ENCODE peak calls at places on chromosomes 6 and 20, in four cellular contexts. I is SK-N-SH, Y is tibial artery, W is cardiac muscle cell. E is an unnamed sample.

GRCh38 chr20:25222461-25223178 is 25.3 kb upstream of the PYGB start:
- DNase-seq in I (no peak), Y (peak), W (no peak), E (no peak)

GRCh38 chr6:131136021-131136847 is 967 bp downstream of the AKAP7 start:
- DNase-seq in I (no peak), Y (no peak), W (peak), E (no peak)

GRCh38 chr6:23414204-23414501 is 711.9 kb upstream of the NRSN1 start:
- DNase-seq in I (peak), Y (no peak), W (peak), E (no peak)

GRCh38 chr6:157891544-157892362 is 68.7 kb downstream of the SNX9 start:
- DNase-seq in I (no peak), Y (no peak), W (peak), E (no peak)

GRCh38 chr6:33622456-33623431 is 1.6 kb downstream of the ITPR3 start:
- DNase-seq in I (no peak), Y (peak), W (no peak), E (no peak)

GRCh38 chr20:22568872-22569344 is 15.5 kb downstream of the FOXA2 start:
- DNase-seq in I (no peak), Y (no peak), W (no peak), E (no peak)

GRCh38 chr6:90973158-90973557 is 386.3 kb upstream of the MAP3K7 start:
- DNase-seq in I (no peak), Y (no peak), W (no peak), E (no peak)

GRCh38 chr6:152091851-152092341 is 284.4 kb downstream of the ESR1 start:
- DNase-seq in I (no peak), Y (no peak), W (peak), E (no peak)

GRCh38 chr6:45650527-45651135 is 272.9 kb upstream of the SUPT3H start:
- DNase-seq in I (no peak), Y (no peak), W (peak), E (no peak)

GRCh38 chr6:17780071-17780470 is 73.3 kb upstream of the NUP153 start:
- DNase-seq in I (no peak), Y (no peak), W (no peak), E (no peak)

GRCh38 chr6:61809004-61809595 is 476.9 kb downstream of the KHDRBS2 start:
- DNase-seq in I (peak), Y (no peak), W (peak), E (no peak)

GRCh38 chr20:63742381-63743024 is 2.9 kb downstream of the SLC2A4RG start:
- DNase-seq in I (no peak), Y (no peak), W (no peak), E (no peak)